ENCODE peak calls at places on chromosomes 7 and 10, in eight cellular contexts. One of them, this sample, is unnamed.

GRCh38 chr7:50207251-50207564 is 97.3 kb upstream of the IKZF1 start:
- DNase-seq in astrocyte of the cerebellum: no peak
- DNase-seq in right lobe of liver: no peak
- DNase-seq in pancreas: no peak
- DNase-seq in tibial artery: no peak
- DNase-seq in fibroblast of lung: no peak
- DNase-seq in spleen: peak
- DNase-seq in Caco-2: no peak
- DNase-seq in this sample: no peak

GRCh38 chr7:44767912-44768662 is 19.4 kb downstream of the ZMIZ2 start:
- DNase-seq in tibial artery: peak
- DNase-seq in astrocyte of the cerebellum: no peak
- DNase-seq in fibroblast of lung: peak
- DNase-seq in pancreas: peak
- DNase-seq in right lobe of liver: peak
- DNase-seq in spleen: peak
- DNase-seq in Caco-2: no peak
- DNase-seq in this sample: no peak

GRCh38 chr10:48817141-48817540 is 122.5 kb downstream of the LRRC18 start:
- DNase-seq in Caco-2: no peak
- DNase-seq in fibroblast of lung: no peak
- DNase-seq in tibial artery: no peak
- DNase-seq in right lobe of liver: no peak
- DNase-seq in astrocyte of the cerebellum: no peak
- DNase-seq in spleen: no peak
- DNase-seq in pancreas: no peak
- DNase-seq in this sample: no peak

GRCh38 chr7:25028370-25028971 is 48.5 kb upstream of the OSBPL3 start:
- DNase-seq in tibial artery: no peak
- DNase-seq in astrocyte of the cerebellum: peak
- DNase-seq in fibroblast of lung: peak
- DNase-seq in right lobe of liver: no peak
- DNase-seq in pancreas: no peak
- DNase-seq in spleen: no peak
- DNase-seq in Caco-2: peak
- DNase-seq in this sample: no peak

GRCh38 chr10:133110609-133111275 is 23.0 kb downstream of the ADGRA1 start:
- DNase-seq in right lobe of liver: no peak
- DNase-seq in tibial artery: no peak
- DNase-seq in Caco-2: no peak
- DNase-seq in fibroblast of lung: no peak
- DNase-seq in pancreas: no peak
- DNase-seq in astrocyte of the cerebellum: no peak
- DNase-seq in spleen: no peak
- DNase-seq in this sample: no peak

GRCh38 chr7:108016841-108017775 is 14.1 kb upstream of the LAMB1 start:
- DNase-seq in astrocyte of the cerebellum: no peak
- DNase-seq in right lobe of liver: no peak
- DNase-seq in tibial artery: no peak
- DNase-seq in Caco-2: peak
- DNase-seq in fibroblast of lung: peak
- DNase-seq in pancreas: no peak
- DNase-seq in spleen: no peak
- DNase-seq in this sample: no peak

GRCh38 chr7:153065021-153065420 is 305.5 kb downstream of the ACTR3B start:
- DNase-seq in pancreas: no peak
- DNase-seq in Caco-2: no peak
- DNase-seq in astrocyte of the cerebellum: no peak
- DNase-seq in spleen: no peak
- DNase-seq in right lobe of liver: no peak
- DNase-seq in fibroblast of lung: no peak
- DNase-seq in tibial artery: no peak
- DNase-seq in this sample: no peak

GRCh38 chr7:79046061-79046460 is 407.4 kb downstream of the MAGI2 start:
- DNase-seq in Caco-2: no peak
- DNase-seq in spleen: no peak
- DNase-seq in fibroblast of lung: no peak
- DNase-seq in tibial artery: no peak
- DNase-seq in right lobe of liver: no peak
- DNase-seq in pancreas: no peak
- DNase-seq in astrocyte of the cerebellum: no peak
- DNase-seq in this sample: no peak

GRCh38 chr10:46229144-46229563 is 57.6 kb upstream of the ANTXRL start:
- DNase-seq in tibial artery: peak
- DNase-seq in astrocyte of the cerebellum: no peak
- DNase-seq in Caco-2: peak
- DNase-seq in spleen: peak
- DNase-seq in fibroblast of lung: no peak
- DNase-seq in right lobe of liver: no peak
- DNase-seq in pancreas: no peak
- DNase-seq in this sample: no peak

GRCh38 chr7:71752171-71752935 is 620.4 kb downstream of the GALNT17 start:
- DNase-seq in right lobe of liver: peak
- DNase-seq in astrocyte of the cerebellum: no peak
- DNase-seq in fibroblast of lung: no peak
- DNase-seq in pancreas: peak
- DNase-seq in tibial artery: no peak
- DNase-seq in spleen: peak
- DNase-seq in Caco-2: peak
- DNase-seq in this sample: no peak

GRCh38 chr10:6401562-6402348 is 178.3 kb downstream of the PRKCQ start:
- DNase-seq in astrocyte of the cerebellum: peak
- DNase-seq in right lobe of liver: peak
- DNase-seq in pancreas: peak
- DNase-seq in tibial artery: peak
- DNase-seq in spleen: peak
- DNase-seq in fibroblast of lung: peak
- DNase-seq in Caco-2: peak
- DNase-seq in this sample: peak
- H3K4me3 ChIP-seq in astrocyte of the cerebellum: peak
- H3K4me3 ChIP-seq in right lobe of liver: peak
- H3K4me3 ChIP-seq in pancreas: no peak
- H3K4me3 ChIP-seq in tibial artery: peak
- H3K4me3 ChIP-seq in spleen: peak
- H3K4me3 ChIP-seq in fibroblast of lung: peak
- H3K4me3 ChIP-seq in Caco-2: peak
- H3K4me3 ChIP-seq in this sample: no peak

GRCh38 chr10:3467052-3467906 is 294.7 kb upstream of the PITRM1 start:
- DNase-seq in astrocyte of the cerebellum: peak
- DNase-seq in fibroblast of lung: peak
- DNase-seq in tibial artery: peak
- DNase-seq in right lobe of liver: peak
- DNase-seq in pancreas: no peak
- DNase-seq in spleen: peak
- DNase-seq in Caco-2: no peak
- DNase-seq in this sample: no peak
- TF ChIP-seq CTCF in astrocyte of the cerebellum: peak
- TF ChIP-seq CTCF in fibroblast of lung: peak
- TF ChIP-seq CTCF in tibial artery: peak
- TF ChIP-seq CTCF in right lobe of liver: peak
- TF ChIP-seq CTCF in pancreas: no peak
- TF ChIP-seq CTCF in spleen: no peak
- TF ChIP-seq CTCF in Caco-2: no peak
- TF ChIP-seq CTCF in this sample: no peak

DNA sequence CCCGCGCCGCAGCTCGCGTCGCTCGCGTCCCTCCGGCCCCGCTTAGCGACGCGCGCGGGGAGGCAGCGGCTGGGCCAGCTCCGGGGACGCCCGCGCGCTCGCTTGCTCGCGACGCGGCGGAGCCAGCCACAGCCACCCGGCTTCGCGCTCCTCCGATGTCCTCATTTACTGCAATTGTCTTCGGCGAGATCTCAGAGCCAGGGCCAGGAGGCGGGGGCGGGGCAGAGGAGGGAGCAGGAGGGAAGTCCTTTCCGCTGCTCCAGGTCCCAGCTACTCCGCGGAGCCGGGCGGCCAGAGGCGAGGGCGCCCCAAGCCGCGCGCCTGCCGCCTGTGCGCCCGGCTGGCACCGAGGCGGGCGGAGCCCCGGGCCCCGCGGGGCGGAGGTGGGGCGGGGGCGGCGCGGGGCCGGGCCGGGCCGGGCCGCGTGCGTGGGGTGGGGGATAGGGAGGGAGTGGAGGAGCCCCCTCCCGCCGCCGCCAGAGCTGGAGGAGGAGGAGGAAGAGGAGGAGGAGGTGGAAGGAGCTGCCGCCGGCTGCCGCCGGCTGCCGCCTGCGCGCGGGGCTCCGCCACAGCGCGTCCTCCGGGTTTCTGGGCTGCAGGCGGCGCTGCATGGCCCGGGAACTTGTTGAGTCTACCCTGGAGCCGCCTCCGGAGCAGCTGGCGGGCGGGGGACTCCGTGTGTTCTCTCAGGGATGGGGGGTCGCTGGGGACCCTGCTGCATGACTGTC is at the start of gene INSYN2A:
- DNase-seq in pancreas: no peak
- DNase-seq in tibial artery: no peak
- DNase-seq in right lobe of liver: peak
- DNase-seq in Caco-2: no peak
- DNase-seq in spleen: no peak
- DNase-seq in fibroblast of lung: peak
- DNase-seq in astrocyte of the cerebellum: no peak
- DNase-seq in this sample: no peak
- H3K4me3 ChIP-seq in pancreas: no peak
- H3K4me3 ChIP-seq in tibial artery: peak
- H3K4me3 ChIP-seq in right lobe of liver: peak
- H3K4me3 ChIP-seq in Caco-2: no peak
- H3K4me3 ChIP-seq in spleen: peak
- H3K4me3 ChIP-seq in fibroblast of lung: peak
- H3K4me3 ChIP-seq in astrocyte of the cerebellum: peak
- H3K4me3 ChIP-seq in this sample: peak

GRCh38 chr7:21497072-21497471 is 45.8 kb upstream of the DNAH11 start:
- DNase-seq in right lobe of liver: no peak
- DNase-seq in spleen: no peak
- DNase-seq in tibial artery: no peak
- DNase-seq in pancreas: no peak
- DNase-seq in Caco-2: peak
- DNase-seq in fibroblast of lung: no peak
- DNase-seq in astrocyte of the cerebellum: no peak
- DNase-seq in this sample: no peak
- TF ChIP-seq CTCF in right lobe of liver: no peak
- TF ChIP-seq CTCF in spleen: no peak
- TF ChIP-seq CTCF in tibial artery: no peak
- TF ChIP-seq CTCF in pancreas: no peak
- TF ChIP-seq CTCF in Caco-2: peak
- TF ChIP-seq CTCF in fibroblast of lung: peak
- TF ChIP-seq CTCF in astrocyte of the cerebellum: peak
- TF ChIP-seq CTCF in this sample: no peak

DNA sequence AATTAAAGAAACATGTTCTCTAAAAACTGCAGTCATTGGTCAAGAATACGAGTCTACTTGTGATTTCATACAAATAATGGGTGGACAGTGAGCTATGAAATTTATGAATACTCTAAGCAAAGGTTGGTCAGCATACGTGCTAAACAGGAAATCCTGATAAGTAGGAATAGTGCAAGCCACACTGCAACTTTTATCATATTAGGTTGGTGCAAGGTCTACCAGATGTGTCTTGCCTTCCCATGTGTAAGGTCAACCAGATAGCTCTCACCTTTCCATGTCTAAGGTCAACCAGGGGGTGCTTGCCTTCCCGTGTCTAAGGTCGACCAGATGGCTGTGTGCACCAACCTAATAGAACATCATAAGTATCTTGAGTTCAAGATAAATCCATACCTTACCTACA is 2.0 kb upstream of the ITGB1 start:
- DNase-seq in fibroblast of lung: no peak
- DNase-seq in spleen: peak
- DNase-seq in tibial artery: no peak
- DNase-seq in right lobe of liver: no peak
- DNase-seq in pancreas: no peak
- DNase-seq in Caco-2: no peak
- DNase-seq in astrocyte of the cerebellum: no peak
- DNase-seq in this sample: no peak
- H3K4me3 ChIP-seq in fibroblast of lung: peak
- H3K4me3 ChIP-seq in spleen: no peak
- H3K4me3 ChIP-seq in tibial artery: no peak
- H3K4me3 ChIP-seq in right lobe of liver: no peak
- H3K4me3 ChIP-seq in pancreas: no peak
- H3K4me3 ChIP-seq in Caco-2: no peak
- H3K4me3 ChIP-seq in astrocyte of the cerebellum: peak
- H3K4me3 ChIP-seq in this sample: no peak

GRCh38 chr10:96491303-96491702 is 22.4 kb downstream of the TLL2 start:
- DNase-seq in pancreas: no peak
- DNase-seq in Caco-2: peak
- DNase-seq in tibial artery: no peak
- DNase-seq in fibroblast of lung: no peak
- DNase-seq in spleen: no peak
- DNase-seq in astrocyte of the cerebellum: no peak
- DNase-seq in right lobe of liver: no peak
- DNase-seq in this sample: no peak
- TF ChIP-seq CTCF in pancreas: no peak
- TF ChIP-seq CTCF in Caco-2: peak
- TF ChIP-seq CTCF in tibial artery: no peak
- TF ChIP-seq CTCF in fibroblast of lung: no peak
- TF ChIP-seq CTCF in spleen: no peak
- TF ChIP-seq CTCF in astrocyte of the cerebellum: peak
- TF ChIP-seq CTCF in right lobe of liver: peak
- TF ChIP-seq CTCF in this sample: peak

GRCh38 chr7:35716038-35716803 is 21.3 kb upstream of the HERPUD2 start:
- DNase-seq in Caco-2: no peak
- DNase-seq in right lobe of liver: no peak
- DNase-seq in fibroblast of lung: peak
- DNase-seq in astrocyte of the cerebellum: no peak
- DNase-seq in pancreas: no peak
- DNase-seq in spleen: no peak
- DNase-seq in tibial artery: peak
- DNase-seq in this sample: no peak
- H3K4me3 ChIP-seq in Caco-2: no peak
- H3K4me3 ChIP-seq in right lobe of liver: no peak
- H3K4me3 ChIP-seq in fibroblast of lung: no peak
- H3K4me3 ChIP-seq in astrocyte of the cerebellum: no peak
- H3K4me3 ChIP-seq in pancreas: no peak
- H3K4me3 ChIP-seq in spleen: no peak
- H3K4me3 ChIP-seq in tibial artery: peak
- H3K4me3 ChIP-seq in this sample: no peak

This sample was measured in LNCaP clone FGC.